ENCODE peak calls at places on chromosomes 13 and 19, in five cellular contexts. One of them, this sample, is unnamed.

GRCh38 chr13:59444210-59444857 is 719.4 kb downstream of the DIAPH3 start:
- DNase-seq in left ventricle myocardium inferior: no peak
- DNase-seq in epithelial cell of esophagus: no peak
- DNase-seq in activated CD4-positive, CD25-positive, alpha-beta regulatory T cell treated with anti-CD3 and anti-CD28 coated beads, Interleukin-2, amount 50 U/mL, for 16 hours: no peak
- DNase-seq in HFF-Myc: no peak
- DNase-seq in this sample: no peak

GRCh38 chr13:46679369-46680180 is 117.4 kb downstream of the ESD start:
- DNase-seq in HFF-Myc: peak; percentile 78
- DNase-seq in left ventricle myocardium inferior: no peak
- DNase-seq in activated CD4-positive, CD25-positive, alpha-beta regulatory T cell treated with anti-CD3 and anti-CD28 coated beads, Interleukin-2, amount 50 U/mL, for 16 hours: no peak
- DNase-seq in epithelial cell of esophagus: no peak
- DNase-seq in this sample: peak; percentile 30

GRCh38 chr19:18339703-18340102 is 695 bp upstream of the PGPEP1 start:
- DNase-seq in activated CD4-positive, CD25-positive, alpha-beta regulatory T cell treated with anti-CD3 and anti-CD28 coated beads, Interleukin-2, amount 50 U/mL, for 16 hours: no peak
- DNase-seq in left ventricle myocardium inferior: no peak
- DNase-seq in HFF-Myc: no peak
- DNase-seq in epithelial cell of esophagus: no peak
- DNase-seq in this sample: no peak

GRCh38 chr13:49023441-49023840 is 47.7 kb downstream of the FNDC3A start:
- DNase-seq in epithelial cell of esophagus: peak; percentile 76
- DNase-seq in activated CD4-positive, CD25-positive, alpha-beta regulatory T cell treated with anti-CD3 and anti-CD28 coated beads, Interleukin-2, amount 50 U/mL, for 16 hours: no peak
- DNase-seq in HFF-Myc: no peak
- DNase-seq in left ventricle myocardium inferior: no peak
- DNase-seq in this sample: no peak

GRCh38 chr19:8511573-8512101 is 2.3 kb downstream of the ZNF414 start:
- DNase-seq in HFF-Myc: no peak
- DNase-seq in left ventricle myocardium inferior: no peak
- DNase-seq in activated CD4-positive, CD25-positive, alpha-beta regulatory T cell treated with anti-CD3 and anti-CD28 coated beads, Interleukin-2, amount 50 U/mL, for 16 hours: no peak
- DNase-seq in epithelial cell of esophagus: peak; percentile 47
- DNase-seq in this sample: no peak

GRCh38 chr19:10353793-10354391 is 14.5 kb upstream of the ICAM3 start:
- DNase-seq in epithelial cell of esophagus: peak; percentile 37
- DNase-seq in activated CD4-positive, CD25-positive, alpha-beta regulatory T cell treated with anti-CD3 and anti-CD28 coated beads, Interleukin-2, amount 50 U/mL, for 16 hours: no peak
- DNase-seq in HFF-Myc: no peak
- DNase-seq in left ventricle myocardium inferior: peak; percentile 80
- DNase-seq in this sample: no peak

GRCh38 chr13:50587122-50587521 is 256.4 kb downstream of the DLEU7 start:
- DNase-seq in activated CD4-positive, CD25-positive, alpha-beta regulatory T cell treated with anti-CD3 and anti-CD28 coated beads, Interleukin-2, amount 50 U/mL, for 16 hours: no peak
- DNase-seq in left ventricle myocardium inferior: no peak
- DNase-seq in epithelial cell of esophagus: no peak
- DNase-seq in HFF-Myc: no peak
- DNase-seq in this sample: no peak

GRCh38 chr13:49986471-49986870 is 10.4 kb upstream of the TRIM13 start:
- DNase-seq in epithelial cell of esophagus: no peak
- DNase-seq in HFF-Myc: no peak
- DNase-seq in activated CD4-positive, CD25-positive, alpha-beta regulatory T cell treated with anti-CD3 and anti-CD28 coated beads, Interleukin-2, amount 50 U/mL, for 16 hours: no peak
- DNase-seq in left ventricle myocardium inferior: no peak
- DNase-seq in this sample: no peak

GRCh38 chr19:52533901-52534300 is 6.4 kb downstream of the ZNF808 start:
- DNase-seq in activated CD4-positive, CD25-positive, alpha-beta regulatory T cell treated with anti-CD3 and anti-CD28 coated beads, Interleukin-2, amount 50 U/mL, for 16 hours: no peak
- DNase-seq in HFF-Myc: no peak
- DNase-seq in left ventricle myocardium inferior: peak; percentile 33
- DNase-seq in epithelial cell of esophagus: peak; percentile 29
- DNase-seq in this sample: no peak

GRCh38 chr19:6092329-6093286 is 17.7 kb downstream of the RFX2 start:
- DNase-seq in activated CD4-positive, CD25-positive, alpha-beta regulatory T cell treated with anti-CD3 and anti-CD28 coated beads, Interleukin-2, amount 50 U/mL, for 16 hours: no peak
- DNase-seq in HFF-Myc: no peak
- DNase-seq in epithelial cell of esophagus: peak; percentile 99
- DNase-seq in left ventricle myocardium inferior: peak; percentile 84
- DNase-seq in this sample: no peak

GRCh38 chr13:112672651-112673284 is 17.1 kb upstream of the ATP11A start:
- DNase-seq in activated CD4-positive, CD25-positive, alpha-beta regulatory T cell treated with anti-CD3 and anti-CD28 coated beads, Interleukin-2, amount 50 U/mL, for 16 hours: no peak
- DNase-seq in HFF-Myc: no peak
- DNase-seq in left ventricle myocardium inferior: no peak
- DNase-seq in epithelial cell of esophagus: no peak
- DNase-seq in this sample: no peak

GRCh38 chr13:105035092-105035491 is 1500.4 kb downstream of the EFNB2 start:
- DNase-seq in epithelial cell of esophagus: no peak
- DNase-seq in activated CD4-positive, CD25-positive, alpha-beta regulatory T cell treated with anti-CD3 and anti-CD28 coated beads, Interleukin-2, amount 50 U/mL, for 16 hours: no peak
- DNase-seq in left ventricle myocardium inferior: no peak
- DNase-seq in HFF-Myc: no peak
- DNase-seq in this sample: no peak

GRCh38 chr13:54484166-54484565 is 1455.6 kb downstream of the OLFM4 start:
- DNase-seq in HFF-Myc: no peak
- DNase-seq in left ventricle myocardium inferior: no peak
- DNase-seq in epithelial cell of esophagus: no peak
- DNase-seq in activated CD4-positive, CD25-positive, alpha-beta regulatory T cell treated with anti-CD3 and anti-CD28 coated beads, Interleukin-2, amount 50 U/mL, for 16 hours: no peak
- DNase-seq in this sample: no peak

GRCh38 chr13:106467406-106468122 is 67.9 kb downstream of the EFNB2 start:
- DNase-seq in epithelial cell of esophagus: no peak
- DNase-seq in HFF-Myc: no peak
- DNase-seq in activated CD4-positive, CD25-positive, alpha-beta regulatory T cell treated with anti-CD3 and anti-CD28 coated beads, Interleukin-2, amount 50 U/mL, for 16 hours: no peak
- DNase-seq in left ventricle myocardium inferior: no peak
- DNase-seq in this sample: no peak

GRCh38 chr13:74895042-74895811 is 586.7 kb downstream of the TBC1D4 start:
- DNase-seq in epithelial cell of esophagus: no peak
- DNase-seq in left ventricle myocardium inferior: no peak
- DNase-seq in activated CD4-positive, CD25-positive, alpha-beta regulatory T cell treated with anti-CD3 and anti-CD28 coated beads, Interleukin-2, amount 50 U/mL, for 16 hours: no peak
- DNase-seq in HFF-Myc: no peak
- DNase-seq in this sample: no peak